ENCODE peak calls at places on chromosomes 6 and 20, in four cellular contexts. Q is HepG2, K is GM12878, H is K562. O is an unnamed sample.

GRCh38 chr6:23244300-23244699 is 674.9 kb downstream of the HDGFL1 start:
- DNase-seq in Q (no peak), K (no peak), H (no peak), O (no peak)

GRCh38 chr20:56953055-56953586 is 313.3 kb downstream of the BMP7 start:
- DNase-seq in Q (no peak), K (no peak), H (no peak), O (no peak)

GRCh38 chr6:35318200-35318844 is 20.7 kb downstream of the DEF6 start:
- DNase-seq in Q (peak), K (no peak), H (no peak), O (peak)

GRCh38 chr6:26555505-26556262 is 17.5 kb downstream of the HMGN4 start:
- DNase-seq in Q (no peak), K (no peak), H (peak), O (no peak)

GRCh38 chr6:113489946-113490345 is 367.2 kb upstream of the MARCKS start:
- DNase-seq in Q (no peak), K (no peak), H (no peak), O (no peak)

GRCh38 chr20:32567384-32568178 is 17.6 kb downstream of the NOL4L start:
- DNase-seq in Q (no peak), K (no peak), H (no peak), O (no peak)

GRCh38 chr6:87322304-87323212 is at the start of gene SMIM8:
- DNase-seq in Q (peak), K (peak), H (peak), O (peak)

GRCh38 chr6:137370871-137371633 is 123.1 kb downstream of the OLIG3 start:
- DNase-seq in Q (peak), K (peak), H (peak), O (no peak)

GRCh38 chr6:135334169-135334568 is 153.1 kb downstream of the MYB start:
- DNase-seq in Q (no peak), K (no peak), H (no peak), O (no peak)

GRCh38 chr6:152301021-152301805 is 335.9 kb downstream of the SYNE1 start:
- DNase-seq in Q (peak), K (no peak), H (no peak), O (no peak)

GRCh38 chr20:24934101-24934661 is 14.9 kb upstream of the CST7 start:
- DNase-seq in Q (no peak), K (no peak), H (no peak), O (no peak)

GRCh38 chr20:22866757-22867425 is 168.2 kb upstream of the SSTR4 start:
- DNase-seq in Q (no peak), K (no peak), H (no peak), O (no peak)

GRCh38 chr6:132257561-132257960 is 143.7 kb downstream of the MOXD1 start:
- DNase-seq in Q (no peak), K (no peak), H (no peak), O (no peak)

GRCh38 chr6:79762370-79762769 is 131.2 kb downstream of the SH3BGRL2 start:
- DNase-seq in Q (no peak), K (no peak), H (no peak), O (no peak)

GRCh38 chr6:20291764-20292227 is 79.5 kb upstream of the MBOAT1 start:
- DNase-seq in Q (peak), K (peak), H (peak), O (peak)

GRCh38 chr6:90559931-90560330 is 26.9 kb downstream of the MAP3K7 start:
- DNase-seq in Q (no peak), K (no peak), H (peak), O (no peak)

GRCh38 chr20:2694519-2694918 is 1.9 kb downstream of the EBF4 start:
- DNase-seq in Q (no peak), K (no peak), H (no peak), O (no peak)

GRCh38 chr6:168055696-168056489 is 23.1 kb downstream of the FRMD1 start:
- DNase-seq in Q (no peak), K (no peak), H (no peak), O (no peak)

GRCh38 chr6:44064089-44064947 is 62.9 kb downstream of the MRPL14 start:
- DNase-seq in Q (peak), K (no peak), H (peak), O (no peak)

GRCh38 chr20:35508493-35509218 is 20.8 kb downstream of the C20orf173 start:
- DNase-seq in Q (no peak), K (no peak), H (no peak), O (no peak)

GRCh38 chr6:15879372-15880261 is 216.8 kb upstream of the DTNBP1 start:
- DNase-seq in Q (no peak), K (no peak), H (peak), O (no peak)

GRCh38 chr20:50237349-50237748 is 46.7 kb downstream of the CEBPB start:
- DNase-seq in Q (peak), K (no peak), H (no peak), O (no peak)

GRCh38 chr6:66418906-66419305 is 711.9 kb upstream of the EYS start:
- DNase-seq in Q (no peak), K (no peak), H (no peak), O (no peak)

GRCh38 chr6:112330071-112330876 is 16.9 kb upstream of the RFPL4B start:
- DNase-seq in Q (no peak), K (no peak), H (no peak), O (no peak)

GRCh38 chr6:133609404-133610270 is 279.3 kb upstream of the TCF21 start:
- DNase-seq in Q (peak), K (no peak), H (peak), O (no peak)

GRCh38 chr6:112443666-112444065 is 96.5 kb downstream of the RFPL4B start:
- DNase-seq in Q (no peak), K (no peak), H (no peak), O (no peak)

GRCh38 chr6:36735110-36735971 is 37.7 kb downstream of the RAB44 start:
- DNase-seq in Q (no peak), K (no peak), H (no peak), O (no peak)

GRCh38 chr6:85069577-85069976 is 305.2 kb upstream of the TBX18 start:
- DNase-seq in Q (no peak), K (no peak), H (no peak), O (no peak)

GRCh38 chr6:21612067-21612745 is 18.7 kb downstream of the SOX4 start:
- DNase-seq in Q (no peak), K (no peak), H (no peak), O (no peak)

GRCh38 chr6:164200071-164200470 is 785.6 kb downstream of the QKI start:
- DNase-seq in Q (no peak), K (no peak), H (no peak), O (no peak)

GRCh38 chr6:158611600-158612041 is 32.9 kb downstream of the DYNLT1 start:
- DNase-seq in Q (no peak), K (no peak), H (no peak), O (peak)

GRCh38 chr6:114557089-114557488 is 214.3 kb upstream of the HS3ST5 start:
- DNase-seq in Q (no peak), K (no peak), H (no peak), O (no peak)

GRCh38 chr20:13397300-13397724 is 176.2 kb downstream of the ISM1 start:
- DNase-seq in Q (no peak), K (no peak), H (no peak), O (no peak)

GRCh38 chr6:45563092-45563491 is 185.4 kb upstream of the SUPT3H start:
- DNase-seq in Q (no peak), K (no peak), H (no peak), O (no peak)

GRCh38 chr20:14344746-14345145 is 7.3 kb upstream of the FLRT3 start:
- DNase-seq in Q (peak), K (no peak), H (no peak), O (no peak)

GRCh38 chr6:12296255-12296573 is 6.1 kb downstream of the EDN1 start:
- DNase-seq in Q (peak), K (no peak), H (no peak), O (no peak)

GRCh38 chr6:157715766-157716171 is 107.3 kb upstream of the SNX9 start:
- DNase-seq in Q (no peak), K (no peak), H (no peak), O (no peak)

GRCh38 chr6:40287296-40287820 is 299.8 kb downstream of the LRFN2 start:
- DNase-seq in Q (no peak), K (no peak), H (no peak), O (no peak)

GRCh38 chr6:33781105-33781975 is 7.6 kb downstream of the LEMD2 start:
- DNase-seq in Q (no peak), K (no peak), H (no peak), O (peak)
- TF ChIP-seq TCF7 in Q (no peak), K (no peak), H (no peak), O (no peak)

GRCh38 chr20:59446361-59446760 is 145.9 kb downstream of the EDN3 start:
- DNase-seq in Q (no peak), K (no peak), H (no peak), O (no peak)
- TF ChIP-seq TCF7 in Q (no peak), K (no peak), H (no peak), O (no peak)

DNA sequence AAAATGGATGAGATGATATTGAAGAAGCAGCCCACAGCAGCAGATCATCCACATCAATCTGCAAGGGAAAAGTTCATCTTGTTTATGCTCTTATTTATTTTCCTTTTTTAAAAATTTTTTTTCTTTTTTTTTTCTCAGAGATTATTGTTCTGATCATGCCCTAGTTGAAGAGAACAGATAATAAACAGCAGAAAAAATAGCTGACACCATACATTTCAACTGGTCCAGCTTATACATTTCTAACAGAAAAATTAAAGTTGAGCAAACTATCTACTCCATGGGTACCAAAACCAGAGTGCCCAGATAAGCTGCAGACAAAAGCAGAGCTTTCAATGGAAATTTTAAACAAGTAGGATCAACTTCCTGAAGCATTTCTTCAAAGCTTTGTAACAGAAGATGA is 9.3 kb downstream of the KIAA0319 start:
- DNase-seq in Q (no peak), K (no peak), H (no peak), O (no peak)
- TF ChIP-seq TCF7 in Q (no peak), K (no peak), H (no peak), O (no peak)

GRCh38 chr6:107459283-107460073 is at the start of gene PDSS2:
- DNase-seq in Q (peak), K (peak), H (peak), O (peak)
- TF ChIP-seq TCF7 in Q (no peak), K (peak), H (peak), O (no peak)

GRCh38 chr20:53939554-53940355 is 130.6 kb downstream of the BCAS1 start:
- DNase-seq in Q (peak), K (peak), H (peak), O (peak)
- TF ChIP-seq TCF7 in Q (no peak), K (peak), H (no peak), O (no peak)

GRCh38 chr6:153814136-153814535 is 224.9 kb upstream of the OPRM1 start:
- DNase-seq in Q (no peak), K (no peak), H (no peak), O (peak)
- TF ChIP-seq TCF7 in Q (no peak), K (no peak), H (no peak), O (no peak)

DNA sequence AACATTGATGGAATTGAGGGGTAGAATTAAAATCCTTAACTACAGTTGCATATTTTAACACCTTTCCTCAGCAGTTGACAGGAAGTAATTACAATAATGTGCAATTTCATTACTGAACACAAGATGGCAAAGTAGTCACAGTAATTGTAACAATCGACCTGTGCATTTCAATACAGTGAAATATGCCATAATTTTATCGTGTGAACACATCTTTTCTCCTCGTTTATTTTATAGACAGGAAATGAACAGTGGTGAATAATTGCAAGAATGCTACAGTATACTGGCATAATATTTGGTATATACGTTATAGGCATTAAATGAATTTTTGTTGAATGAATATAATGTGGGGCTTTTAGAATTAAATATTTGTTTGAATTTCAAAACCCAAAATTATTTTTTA is 25.0 kb downstream of the CYB5R4 start:
- DNase-seq in Q (peak), K (peak), H (peak), O (no peak)
- TF ChIP-seq TCF7 in Q (no peak), K (no peak), H (no peak), O (no peak)

GRCh38 chr6:251920-252319 is 40.4 kb upstream of the DUSP22 start:
- DNase-seq in Q (no peak), K (peak), H (no peak), O (no peak)
- TF ChIP-seq TCF7 in Q (no peak), K (no peak), H (no peak), O (no peak)